ENCODE peak calls at places on chromosomes 4 and X, in five cellular contexts. W is D341Med; Y is CD8-positive, alpha-beta T cell; K is activated CD8-positive, alpha-beta memory T cell treated with anti-CD3 and anti-CD28 coated beads for 1 hour; H is neuronal stem cell. M is an unnamed sample.
A peak's percentile ranks its signal among the peaks of the same experiment; 100 is the strongest.

GRCh38 chr4:11367371-11367770 is 61.3 kb downstream of the HS3ST1 start:
- DNase-seq in H (peak; percentile 27), Y (no peak), W (no peak), K (no peak), M (no peak)

GRCh38 chr4:7074423-7074822 is 6.6 kb upstream of the GRPEL1 start:
- DNase-seq in W (no peak), H (no peak), Y (no peak), K (no peak), M (peak; percentile 70)

GRCh38 chr4:119026662-119027444 is 108.8 kb upstream of the MYOZ2 start:
- DNase-seq in W (no peak), H (no peak), Y (no peak), K (no peak), M (no peak)

GRCh38 chr4:128946929-128947328 is 137.4 kb downstream of the JADE1 start:
- DNase-seq in K (no peak), W (no peak), H (no peak), Y (no peak), M (no peak)

GRCh38 chr4:185723619-185724150 is 88.3 kb downstream of the SORBS2 start:
- DNase-seq in Y (no peak), W (no peak), H (no peak), K (no peak), M (no peak)

GRCh38 chr4:119659576-119659975 is 31.0 kb upstream of the PDE5A start:
- DNase-seq in H (no peak), Y (no peak), K (no peak), W (no peak), M (no peak)

GRCh38 chrX:67917412-67918010 is 373.7 kb downstream of the AR start:
- DNase-seq in W (no peak), K (no peak), H (no peak), Y (no peak), M (no peak)

GRCh38 chrX:103431316-103431715 is 55.0 kb downstream of the BEX3 start:
- DNase-seq in Y (no peak), W (no peak), K (no peak), H (no peak), M (no peak)

GRCh38 chrX:45788315-45788714 is 587.6 kb upstream of the DIPK2B start:
- DNase-seq in H (no peak), Y (no peak), W (no peak), K (no peak), M (no peak)

GRCh38 chr4:1695913-1696312 is 11.8 kb upstream of the FAM53A start:
- DNase-seq in Y (no peak), W (peak; percentile 62), K (no peak), H (no peak), M (peak; percentile 19)

GRCh38 chrX:109920325-109920724 is 82.6 kb upstream of the TMEM164 start:
- DNase-seq in W (peak; percentile 65), K (no peak), Y (no peak), H (no peak), M (no peak)

GRCh38 chr4:900721-901120 is 31.4 kb downstream of the GAK start:
- DNase-seq in Y (no peak), K (no peak), H (no peak), W (no peak), M (no peak)

GRCh38 chr4:41209187-41209586 is 5.2 kb downstream of the APBB2 start:
- DNase-seq in W (no peak), Y (no peak), H (no peak), K (no peak), M (no peak)

GRCh38 chrX:115259238-115259875 is 25.5 kb upstream of the LRCH2 start:
- DNase-seq in K (no peak), H (no peak), W (no peak), Y (no peak), M (no peak)

GRCh38 chr4:87239821-87240220 is 19.4 kb upstream of the KLHL8 start:
- DNase-seq in K (no peak), H (no peak), W (no peak), Y (no peak), M (no peak)

GRCh38 chr4:102089850-102090621 is 255.2 kb downstream of the SLC39A8 start:
- DNase-seq in K (no peak), W (no peak), H (no peak), Y (no peak), M (no peak)

GRCh38 chr4:113435893-113436292 is 325.6 kb downstream of the CAMK2D start:
- DNase-seq in H (no peak), K (no peak), Y (no peak), W (peak; percentile 26), M (peak; percentile 50)

GRCh38 chrX:68693481-68694410 is 46.3 kb downstream of the STARD8 start:
- DNase-seq in Y (no peak), W (peak; percentile 21), K (no peak), H (peak; percentile 59), M (peak; percentile 92)

GRCh38 chr4:156505341-156505955 is 466.2 kb downstream of the PDGFC start:
- DNase-seq in H (peak; percentile 3), K (no peak), W (no peak), Y (no peak), M (no peak)

GRCh38 chr4:184310881-184311709 is 93.4 kb upstream of the ENPP6 start:
- DNase-seq in H (no peak), Y (no peak), W (no peak), K (no peak), M (no peak)

GRCh38 chr4:106502106-106502699 is 133.6 kb upstream of the GIMD1 start:
- DNase-seq in K (peak; percentile 2), H (peak; percentile 56), W (peak; percentile 77), Y (no peak), M (peak; percentile 49)

GRCh38 chr4:148634476-148634875 is 192.3 kb upstream of the NR3C2 start:
- DNase-seq in H (no peak), K (no peak), W (no peak), Y (no peak), M (no peak)